ENCODE peak calls at places on chromosomes 3 and 15, in six cellular contexts. E is left ventricle myocardium inferior, X is left lung, A is tibial artery, W is suprapubic skin, F is uterus. T is an unnamed sample.
A peak's percentile ranks its signal among the peaks of the same experiment; 100 is the strongest.

GRCh38 chr3:188153498-188153948 is 434 bp upstream of the LPP start:
- DNase-seq in E (peak; percentile 78), X (peak; percentile 91), A (peak; percentile 96), W (peak; percentile 87), F (peak; percentile 93), T (no peak)

GRCh38 chr3:42980209-42980608 is 1.1 kb downstream of the GASK1A start:
- DNase-seq in E (no peak), X (no peak), A (no peak), W (no peak), F (no peak), T (no peak)

GRCh38 chr15:81498314-81498713 is 124.3 kb upstream of the TMC3 start:
- DNase-seq in E (no peak), X (no peak), A (no peak), W (no peak), F (no peak), T (no peak)

GRCh38 chr3:77906102-77906709 is 866.3 kb downstream of the ROBO2 start:
- DNase-seq in E (no peak), X (no peak), A (no peak), W (no peak), F (no peak), T (no peak)

GRCh38 chr3:33194303-33194702 is 24.3 kb downstream of the SUSD5 start:
- DNase-seq in E (no peak), X (no peak), A (no peak), W (no peak), F (no peak), T (no peak)

GRCh38 chr15:64426845-64427465 is 33.4 kb upstream of the ZNF609 start:
- DNase-seq in E (no peak), X (no peak), A (no peak), W (no peak), F (no peak), T (no peak)

GRCh38 chr3:12170207-12170606 is 11.5 kb upstream of the TIMP4 start:
- DNase-seq in E (no peak), X (no peak), A (no peak), W (no peak), F (no peak), T (no peak)

GRCh38 chr15:29376580-29376979 is 107.0 kb upstream of the NSMCE3 start:
- DNase-seq in E (no peak), X (no peak), A (no peak), W (no peak), F (no peak), T (no peak)

GRCh38 chr3:56135941-56136340 is 332.3 kb downstream of the ERC2 start:
- DNase-seq in E (no peak), X (no peak), A (no peak), W (no peak), F (no peak), T (no peak)

GRCh38 chr3:9088431-9089353 is 125.4 kb upstream of the RAD18 start:
- DNase-seq in E (no peak), X (no peak), A (peak; percentile 71), W (no peak), F (no peak), T (no peak)

GRCh38 chr3:190229632-190230424 is 92.4 kb downstream of the CLDN1 start:
- DNase-seq in E (no peak), X (no peak), A (no peak), W (no peak), F (no peak), T (no peak)

GRCh38 chr3:125401402-125401801 is 26.3 kb upstream of the ZNF148 start:
- DNase-seq in E (no peak), X (no peak), A (no peak), W (no peak), F (no peak), T (no peak)

GRCh38 chr3:194381460-194381875 is 11.9 kb upstream of the LRRC15 start:
- DNase-seq in E (no peak), X (peak; percentile 50), A (peak; percentile 45), W (no peak), F (no peak), T (no peak)

GRCh38 chr3:173699353-173699752 is 301.8 kb downstream of the NLGN1 start:
- DNase-seq in E (no peak), X (no peak), A (no peak), W (no peak), F (no peak), T (no peak)

GRCh38 chr3:125496701-125497100 is 23.3 kb downstream of the SNX4 start:
- DNase-seq in E (no peak), X (no peak), A (no peak), W (no peak), F (no peak), T (no peak)

GRCh38 chr3:68986496-68987208 is 26.8 kb downstream of the EOGT start:
- DNase-seq in E (no peak), X (no peak), A (no peak), W (no peak), F (no peak), T (no peak)

GRCh38 chr3:191217331-191217730 is 18.3 kb downstream of the OSTN start:
- DNase-seq in E (no peak), X (no peak), A (no peak), W (no peak), F (no peak), T (no peak)

GRCh38 chr3:189214651-189215050 is 42.9 kb downstream of the TPRG1 start:
- DNase-seq in E (no peak), X (no peak), A (no peak), W (no peak), F (no peak), T (no peak)

GRCh38 chr3:35404571-35404970 is 234.8 kb upstream of the ARPP21 start:
- DNase-seq in E (no peak), X (no peak), A (no peak), W (no peak), F (no peak), T (no peak)

GRCh38 chr15:52171807-52172206 is 19.4 kb downstream of the GNB5 start:
- DNase-seq in E (no peak), X (no peak), A (no peak), W (no peak), F (no peak), T (no peak)

GRCh38 chr15:76973362-76973743 is 21.6 kb upstream of the PSTPIP1 start:
- DNase-seq in E (no peak), X (no peak), A (no peak), W (no peak), F (no peak), T (peak; percentile 50)

GRCh38 chr15:82874961-82875360 is 65.5 kb downstream of the WHAMM start:
- DNase-seq in E (no peak), X (no peak), A (peak; percentile 33), W (no peak), F (no peak), T (no peak)

GRCh38 chr3:185558395-185558794 is 6.0 kb upstream of the LIPH start:
- DNase-seq in E (no peak), X (no peak), A (no peak), W (no peak), F (no peak), T (no peak)

GRCh38 chr3:147030274-147030673 is 376.1 kb downstream of the ZIC4 start:
- DNase-seq in E (no peak), X (no peak), A (no peak), W (no peak), F (no peak), T (no peak)

DNA sequence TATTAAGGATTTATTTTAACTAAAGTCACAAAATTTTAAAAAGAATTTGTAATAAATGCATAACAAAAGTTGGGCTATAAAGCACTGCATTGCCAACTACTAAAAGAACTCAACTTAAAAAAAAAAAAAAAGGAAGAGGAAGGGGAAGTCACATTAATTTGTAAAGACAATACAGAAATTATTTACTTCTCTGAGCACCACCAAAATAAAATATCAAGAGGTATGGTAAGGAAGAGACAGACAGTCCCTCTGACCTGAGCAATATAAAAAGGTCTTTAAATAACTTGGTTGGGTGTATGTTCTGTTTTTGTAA is 83.5 kb downstream of the UACA start:
- DNase-seq in E (no peak), X (no peak), A (no peak), W (no peak), F (no peak), T (no peak)
- TF ChIP-seq CTCF in E (no peak), X (no peak), A (no peak), W (no peak), F (no peak), T (peak; percentile 34)

DNA sequence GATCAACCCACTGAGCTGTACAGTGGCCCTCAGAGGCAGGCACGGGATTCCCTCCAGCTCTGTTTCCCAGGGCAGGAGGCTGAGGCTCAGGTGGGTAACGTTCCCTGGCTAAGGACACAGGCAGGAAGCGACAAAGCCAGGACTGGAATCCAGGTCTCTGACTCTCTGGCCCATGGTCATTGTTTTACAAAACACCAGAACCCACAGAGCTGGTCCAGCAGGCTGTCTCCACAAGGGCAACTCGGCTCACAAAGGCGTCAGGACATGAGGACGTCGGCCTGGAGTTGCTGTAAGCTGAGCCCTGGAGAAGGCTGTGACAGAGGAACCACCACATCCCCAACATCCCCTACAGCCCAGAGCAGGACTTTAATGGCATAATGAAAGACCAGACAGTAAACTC is 30.7 kb downstream of the NUP210 start:
- DNase-seq in E (no peak), X (no peak), A (no peak), W (no peak), F (no peak), T (no peak)
- H3K9me3 ChIP-seq in E (no peaks in the 10 kb centered on the region), X (no peaks in the 10 kb centered on the region), A (no peaks in the 10 kb centered on the region), W (no peaks in the 10 kb centered on the region), F (no peaks in the 10 kb centered on the region), T (no peaks in the 10 kb centered on the region)

DNA sequence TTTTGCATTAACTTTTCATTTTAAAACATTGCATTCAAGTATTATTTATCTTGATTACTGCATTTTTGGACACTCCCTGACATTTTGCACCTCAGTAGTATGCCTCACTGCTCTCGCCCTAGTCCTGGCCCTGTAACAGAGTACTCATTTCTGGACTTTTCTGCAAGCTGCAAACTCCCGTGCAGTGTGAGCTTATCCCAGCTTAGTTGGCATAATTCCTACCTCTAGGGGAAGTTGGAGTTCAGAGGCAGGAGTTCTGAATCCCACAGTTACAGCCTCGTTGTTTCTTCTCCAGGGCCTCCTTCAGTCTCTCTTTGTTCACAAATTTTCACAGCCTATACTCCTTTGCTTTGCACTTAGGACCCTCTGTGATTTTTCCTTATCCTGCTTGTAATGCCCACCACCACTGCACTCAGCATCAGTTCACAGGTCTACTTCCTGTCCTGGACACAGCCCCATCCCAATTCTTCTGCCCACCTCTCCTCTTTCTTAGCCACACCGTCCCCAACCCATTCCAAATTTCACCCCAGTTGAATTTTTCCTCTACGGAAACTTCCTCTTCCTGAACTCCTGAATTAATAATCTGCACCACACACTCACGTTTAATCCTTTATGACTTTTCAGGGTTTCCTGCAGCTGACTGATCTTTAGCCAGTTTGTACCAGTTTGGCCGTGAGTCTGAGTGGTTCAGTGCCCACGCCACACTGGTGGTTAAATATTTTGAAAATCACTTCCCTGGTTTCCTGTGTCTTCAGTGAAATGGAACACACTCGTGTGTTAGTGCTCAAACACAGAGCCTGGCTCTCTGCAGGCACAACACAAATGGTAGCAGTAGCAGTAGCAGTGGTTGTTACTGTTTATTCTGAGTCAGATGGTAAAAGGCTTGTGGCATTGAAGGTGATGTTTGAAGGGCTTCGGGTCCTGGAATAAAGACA is 6.3 kb upstream of the CTSH start:
- DNase-seq in E (no peak), X (no peak), A (no peak), W (no peak), F (no peak), T (no peak)
- TF ChIP-seq CTCF in E (peak; percentile 39), X (peak; percentile 9), A (no peak), W (no peak), F (no peak), T (no peak)

GRCh38 chr3:14057701-14058100 is 67.0 kb downstream of the CHCHD4 start:
- DNase-seq in E (no peak), X (no peak), A (no peak), W (no peak), F (no peak), T (no peak)

GRCh38 chr3:14064910-14065309 is 59.8 kb downstream of the CHCHD4 start:
- DNase-seq in E (no peak), X (no peak), A (no peak), W (no peak), F (no peak), T (no peak)

GRCh38 chr3:14063152-14063551 is 61.5 kb downstream of the CHCHD4 start:
- DNase-seq in E (no peak), X (no peak), A (no peak), W (no peak), F (no peak), T (no peak)
- H3K9me3 ChIP-seq in E (peaks cover under 1% of the 10 kb centered on the region), X (no peaks in the 10 kb centered on the region), A (no peaks in the 10 kb centered on the region), W (no peaks in the 10 kb centered on the region), F (no peaks in the 10 kb centered on the region), T (no peaks in the 10 kb centered on the region)